ENCODE peak calls at places on chromosomes 13 and 19, in six cellular contexts. R, J, T, W, D and U are unnamed samples.

GRCh38 chr19:38221421-38221820 is 2.6 kb downstream of the DPF1 start:
- DNase-seq in J (no peak), R (no peak), T (no peak), W (no peak), D (no peak), U (no peak)

GRCh38 chr13:90889906-90890305 is 457.6 kb upstream of the MIR17HG start:
- DNase-seq in W (no peak), T (no peak), D (no peak), R (no peak), J (no peak), U (peak)

GRCh38 chr13:54852831-54853230 is 1824.2 kb downstream of the OLFM4 start:
- DNase-seq in J (no peak), T (no peak), D (no peak), W (no peak), R (no peak), U (no peak)

GRCh38 chr19:56137405-56137804 is 3.7 kb upstream of the ZNF444 start:
- DNase-seq in T (no peak), W (no peak), D (no peak), R (peak), J (no peak), U (no peak)

GRCh38 chr13:22061371-22061805 is 390.5 kb downstream of the FGF9 start:
- DNase-seq in R (no peak), W (no peak), J (no peak), T (no peak), D (no peak), U (no peak)

GRCh38 chr19:13692096-13692495 is 72.2 kb upstream of the MRI1 start:
- DNase-seq in D (no peak), T (no peak), J (no peak), R (no peak), W (peak), U (no peak)

GRCh38 chr19:7605490-7606222 is 10.0 kb downstream of the CAMSAP3 start:
- DNase-seq in W (no peak), R (no peak), T (no peak), J (no peak), D (no peak), U (peak)

GRCh38 chr13:77325371-77325941 is 1.4 kb downstream of the MYCBP2 start:
- DNase-seq in J (no peak), R (no peak), W (peak), T (no peak), D (no peak), U (no peak)

GRCh38 chr13:36815069-36815468 is 4.0 kb upstream of the RFXAP start:
- DNase-seq in J (no peak), D (no peak), W (no peak), T (no peak), R (no peak), U (no peak)

GRCh38 chr13:30735025-30735967 is at the start of gene ALOX5AP:
- DNase-seq in R (no peak), D (no peak), J (no peak), W (no peak), T (no peak), U (no peak)

GRCh38 chr13:112875627-112876026 is 93.4 kb upstream of the MCF2L start:
- DNase-seq in W (no peak), R (no peak), D (no peak), J (no peak), T (peak), U (no peak)

GRCh38 chr19:19578241-19578640 is 40.2 kb downstream of the CILP2 start:
- DNase-seq in T (no peak), J (no peak), R (no peak), D (no peak), W (no peak), U (no peak)

GRCh38 chr19:41688098-41688497 is at the start of gene CEACAM7:
- DNase-seq in J (no peak), T (no peak), D (no peak), R (no peak), W (no peak), U (no peak)

GRCh38 chr13:113483504-113484287 is 6.8 kb downstream of the DCUN1D2 start:
- DNase-seq in R (no peak), T (no peak), J (no peak), W (no peak), D (no peak), U (no peak)

GRCh38 chr13:84553252-84553651 is 671.0 kb upstream of the SLITRK1 start:
- DNase-seq in T (no peak), R (no peak), W (no peak), J (no peak), D (no peak), U (no peak)

GRCh38 chr19:44890366-44891015 is 563 bp upstream of the TOMM40 start:
- DNase-seq in W (peak), T (peak), J (peak), D (no peak), R (no peak), U (peak)

GRCh38 chr13:25447396-25447795 is 75.6 kb downstream of the ATP8A2 start:
- DNase-seq in D (no peak), R (no peak), J (no peak), W (no peak), T (no peak), U (no peak)

GRCh38 chr13:59846845-59847620 is 316.7 kb downstream of the DIAPH3 start:
- DNase-seq in D (no peak), R (no peak), W (no peak), J (no peak), T (no peak), U (no peak)

GRCh38 chr13:39415403-39415802 is 187.6 kb downstream of the LHFPL6 start:
- DNase-seq in D (no peak), W (peak), R (peak), T (no peak), J (peak), U (no peak)

GRCh38 chr19:40921005-40921897 is 39.2 kb upstream of the CYP2A7 start:
- DNase-seq in J (no peak), W (no peak), R (peak), D (no peak), T (no peak), U (no peak)

GRCh38 chr19:11849264-11849615 is 714 bp downstream of the ZNF439 start:
- DNase-seq in J (no peak), D (no peak), W (no peak), T (no peak), R (no peak), U (no peak)

GRCh38 chr19:54792814-54793213 is 10.6 kb upstream of the KIR2DL4 start:
- DNase-seq in J (no peak), T (no peak), D (no peak), W (no peak), R (no peak), U (no peak)